ENCODE peak calls at places on chromosomes 1 and 21, in seven cellular contexts. B is HCT116, Y is SK-N-SH, A is GM12878, Q is K562, O is HepG2, R is H1. N is an unnamed sample.

GRCh38 chr1:3705341-3705950 is 46.8 kb upstream of the CCDC27 start:
- DNase-seq in B (no peak), Y (no peak), A (no peak), Q (no peak), O (no peak), R (no peak), N (no peak)

GRCh38 chr1:237324226-237324625 is 282.2 kb downstream of the RYR2 start:
- DNase-seq in B (no peak), Y (no peak), A (no peak), Q (no peak), O (no peak), R (no peak), N (no peak)

GRCh38 chr1:10528066-10529014 is 53.6 kb downstream of the PEX14 start:
- DNase-seq in B (peak), Y (no peak), A (no peak), Q (peak), O (no peak), R (no peak), N (peak)

GRCh38 chr1:54372978-54373377 is 33.2 kb downstream of the SSBP3 start:
- DNase-seq in B (no peak), Y (no peak), A (peak), Q (no peak), O (no peak), R (no peak), N (no peak)

GRCh38 chr1:119742193-119742592 is 26.5 kb downstream of the HMGCS2 start:
- DNase-seq in B (no peak), Y (no peak), A (no peak), Q (no peak), O (no peak), R (no peak), N (no peak)

GRCh38 chr1:89608627-89609338 is 24.1 kb upstream of the LRRC8C start:
- DNase-seq in B (no peak), Y (no peak), A (no peak), Q (no peak), O (no peak), R (no peak), N (no peak)

GRCh38 chr1:173097001-173097400 is 46.3 kb upstream of the TNFSF18 start:
- DNase-seq in B (no peak), Y (no peak), A (no peak), Q (no peak), O (no peak), R (no peak), N (no peak)

GRCh38 chr1:206557636-206558473 is 50.5 kb downstream of the RASSF5 start:
- DNase-seq in B (no peak), Y (peak), A (no peak), Q (peak), O (no peak), R (no peak), N (peak)

GRCh38 chr1:65255088-65256050 is 54.0 kb upstream of the DNAJC6 start:
- DNase-seq in B (no peak), Y (peak), A (no peak), Q (peak), O (no peak), R (peak), N (peak)

GRCh38 chr1:31787261-31787660 is 23.1 kb upstream of the ADGRB2 start:
- DNase-seq in B (no peak), Y (no peak), A (no peak), Q (no peak), O (no peak), R (no peak), N (no peak)

GRCh38 chr1:231727171-231727570 is 100.6 kb downstream of the DISC1 start:
- DNase-seq in B (no peak), Y (peak), A (no peak), Q (no peak), O (no peak), R (no peak), N (no peak)

GRCh38 chr1:199404191-199404590 is 623.3 kb upstream of the NR5A2 start:
- DNase-seq in B (no peak), Y (no peak), A (no peak), Q (no peak), O (no peak), R (no peak), N (no peak)

GRCh38 chr1:175208773-175209492 is 16.4 kb upstream of the KIAA0040 start:
- DNase-seq in B (no peak), Y (no peak), A (peak), Q (peak), O (no peak), R (no peak), N (no peak)

GRCh38 chr1:156154317-156154749 is 948 bp downstream of the SEMA4A start:
- DNase-seq in B (no peak), Y (no peak), A (peak), Q (no peak), O (no peak), R (no peak), N (no peak)

GRCh38 chr1:151891515-151891914 is 17.8 kb downstream of the THEM4 start:
- DNase-seq in B (no peak), Y (no peak), A (no peak), Q (peak), O (no peak), R (no peak), N (no peak)

GRCh38 chr1:8422439-8423133 is 104.7 kb downstream of the SLC45A1 start:
- DNase-seq in B (no peak), Y (peak), A (no peak), Q (peak), O (no peak), R (no peak), N (no peak)

GRCh38 chr1:221030121-221030649 is 150.9 kb downstream of the HLX start:
- DNase-seq in B (no peak), Y (peak), A (no peak), Q (no peak), O (no peak), R (no peak), N (no peak)

GRCh38 chr21:45539796-45540600 is 2.2 kb downstream of the SLC19A1 start:
- DNase-seq in B (no peak), Y (no peak), A (no peak), Q (no peak), O (no peak), R (peak), N (no peak)

GRCh38 chr1:245404952-245405351 is 250.2 kb downstream of the KIF26B start:
- DNase-seq in B (no peak), Y (peak), A (no peak), Q (no peak), O (no peak), R (no peak), N (no peak)

GRCh38 chr1:46302091-46303037 is 1.1 kb downstream of the LRRC41 start:
- DNase-seq in B (no peak), Y (peak), A (no peak), Q (peak), O (peak), R (peak), N (no peak)

GRCh38 chr1:227451062-227451461 is 112.3 kb upstream of the ZNF678 start:
- DNase-seq in B (no peak), Y (no peak), A (no peak), Q (no peak), O (no peak), R (no peak), N (no peak)
- TF ChIP-seq JUND in B (no peak), Y (no peak), A (no peak), Q (no peak), O (no peak), R (no peak), N (no peak)

GRCh38 chr1:219236933-219237610 is 63.4 kb downstream of the LYPLAL1 start:
- DNase-seq in B (no peak), Y (no peak), A (no peak), Q (no peak), O (peak), R (no peak), N (no peak)
- TF ChIP-seq JUND in B (no peak), Y (no peak), A (no peak), Q (no peak), O (no peak), R (no peak), N (no peak)

GRCh38 chr1:15063346-15063745 is 90.2 kb upstream of the TMEM51 start:
- DNase-seq in B (no peak), Y (no peak), A (no peak), Q (no peak), O (no peak), R (no peak), N (no peak)

GRCh38 chr1:15065291-15065690 is 88.3 kb upstream of the TMEM51 start:
- DNase-seq in B (no peak), Y (no peak), A (no peak), Q (no peak), O (no peak), R (no peak), N (no peak)

GRCh38 chr1:15063783-15064182 is 89.8 kb upstream of the TMEM51 start:
- DNase-seq in B (no peak), Y (no peak), A (no peak), Q (no peak), O (no peak), R (no peak), N (no peak)

GRCh38 chr1:15065736-15066135 is 87.8 kb upstream of the TMEM51 start:
- DNase-seq in B (no peak), Y (no peak), A (no peak), Q (no peak), O (no peak), R (no peak), N (no peak)

DNA sequence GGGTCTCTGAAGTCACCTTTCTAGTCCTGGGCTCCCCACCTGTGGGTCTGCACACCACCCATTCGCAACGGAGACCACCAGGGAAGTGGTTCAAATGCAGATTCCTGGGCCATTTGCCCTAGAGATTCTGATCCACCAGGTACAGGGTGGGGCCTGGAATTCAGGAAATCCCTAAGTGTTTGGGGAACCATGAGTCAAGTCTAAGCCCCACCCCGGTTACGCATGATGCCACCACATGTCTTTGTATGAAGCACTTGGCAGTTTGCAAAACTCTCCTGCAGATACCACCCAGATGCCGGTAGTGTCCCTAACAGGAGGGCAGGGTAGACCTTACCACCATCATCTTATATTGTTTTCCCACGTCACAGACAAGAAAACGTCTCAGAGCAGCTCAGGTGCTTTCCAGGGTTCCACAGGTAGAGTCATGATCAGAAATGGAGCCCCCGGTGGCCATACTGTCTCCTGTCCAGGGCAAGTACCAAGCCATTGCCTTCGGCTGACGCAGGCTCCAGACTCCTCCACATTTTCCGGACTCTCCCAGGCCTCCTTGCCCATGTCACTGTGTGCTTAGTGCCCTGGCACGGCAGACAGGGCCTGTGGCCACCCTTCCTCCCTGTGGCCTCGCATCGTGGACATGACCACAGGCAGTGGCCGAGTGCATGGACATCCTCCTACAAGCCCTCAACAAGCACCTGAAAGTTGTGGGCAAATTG is 89.2 kb upstream of the TMEM51 start:
- DNase-seq in B (no peak), Y (no peak), A (no peak), Q (no peak), O (no peak), R (no peak), N (no peak)
- TF ChIP-seq JUND in B (no peak), Y (no peak), A (no peak), Q (no peak), O (no peak), R (no peak), N (no peak)

DNA sequence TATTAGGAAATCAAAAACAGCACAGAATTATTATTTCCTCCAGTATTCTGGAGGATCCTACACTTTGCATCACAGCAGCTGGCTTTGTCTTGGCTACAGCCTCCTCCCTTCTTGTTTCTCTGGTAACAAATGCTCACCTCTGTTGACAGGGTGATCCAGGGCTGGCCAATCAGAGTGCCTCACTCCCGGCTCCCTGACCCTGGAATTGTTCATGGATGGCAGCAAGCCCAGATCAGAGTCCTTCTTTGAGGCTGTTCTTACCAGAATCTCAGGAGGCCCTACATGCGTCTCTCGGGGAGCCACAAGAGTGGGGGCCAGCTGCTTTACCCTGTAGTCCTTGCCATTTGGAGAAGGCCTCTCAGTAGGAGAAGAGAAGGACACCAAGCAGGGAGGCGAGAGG is 48.4 kb upstream of the IGSF5 start:
- DNase-seq in B (no peak), Y (no peak), A (no peak), Q (no peak), O (no peak), R (no peak), N (no peak)
- TF ChIP-seq JUND in B (no peak), Y (no peak), A (no peak), Q (no peak), O (no peak), R (no peak), N (no peak)

GRCh38 chr21:14866859-14867560 is 197.8 kb downstream of the NRIP1 start:
- DNase-seq in B (no peak), Y (no peak), A (no peak), Q (no peak), O (no peak), R (no peak), N (no peak)

GRCh38 chr21:14869984-14870840 is 194.6 kb downstream of the NRIP1 start:
- DNase-seq in B (no peak), Y (no peak), A (no peak), Q (no peak), O (no peak), R (no peak), N (peak)

GRCh38 chr21:14863745-14864210 is 201.0 kb downstream of the NRIP1 start:
- DNase-seq in B (no peak), Y (no peak), A (no peak), Q (peak), O (peak), R (no peak), N (no peak)

GRCh38 chr21:14862794-14863720 is 201.7 kb downstream of the NRIP1 start:
- DNase-seq in B (no peak), Y (no peak), A (no peak), Q (peak), O (peak), R (no peak), N (peak)

DNA sequence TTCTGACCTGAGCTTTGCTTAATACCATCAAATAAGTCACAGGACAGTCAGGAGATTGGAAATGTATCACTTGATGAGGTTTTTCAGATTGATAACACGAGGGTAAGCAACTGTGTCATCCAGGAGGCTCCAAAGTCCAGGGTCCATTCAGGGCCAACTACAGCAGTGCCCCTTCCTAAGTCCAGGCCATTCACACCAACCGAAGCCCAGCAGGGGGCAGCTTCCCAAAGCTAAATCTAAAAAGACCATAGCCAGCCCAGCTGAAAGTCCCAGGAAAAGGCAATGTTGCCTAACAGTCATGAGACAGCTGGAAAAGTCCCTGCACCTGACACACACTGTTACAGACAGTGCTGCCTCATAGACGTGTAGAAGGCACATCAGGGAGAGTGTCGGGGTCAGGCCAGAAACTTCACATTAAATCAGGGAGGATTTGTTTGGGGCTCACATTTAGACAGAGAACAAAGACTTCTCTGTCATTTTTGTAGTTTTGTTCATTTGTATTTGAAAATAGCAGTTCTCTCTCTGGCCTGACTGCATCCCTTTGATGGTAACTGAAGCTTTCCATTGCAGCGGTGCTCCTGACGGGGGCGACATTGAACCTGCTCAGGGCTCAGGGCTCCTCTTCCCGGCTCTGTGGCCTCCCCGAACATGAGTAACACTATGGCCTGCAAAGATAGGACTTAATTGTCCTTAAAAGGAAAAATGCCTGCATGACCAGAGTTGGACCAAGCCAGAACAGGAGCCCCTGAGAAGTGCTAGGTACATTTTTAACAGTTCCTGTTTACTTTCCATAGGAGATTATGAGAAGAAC is 200.4 kb downstream of the NRIP1 start:
- DNase-seq in B (no peak), Y (peak), A (no peak), Q (peak), O (peak), R (peak), N (no peak)
- TF ChIP-seq JUND in B (no peak), Y (no peak), A (no peak), Q (no peak), O (no peak), R (no peak), N (no peak)

GRCh38 chr1:101605878-101606277 is 369.1 kb downstream of the S1PR1 start:
- DNase-seq in B (no peak), Y (no peak), A (no peak), Q (no peak), O (no peak), R (no peak), N (no peak)
- TF ChIP-seq JUND in B (no peak), Y (no peak), A (no peak), Q (no peak), O (no peak), R (no peak), N (no peak)

DNA sequence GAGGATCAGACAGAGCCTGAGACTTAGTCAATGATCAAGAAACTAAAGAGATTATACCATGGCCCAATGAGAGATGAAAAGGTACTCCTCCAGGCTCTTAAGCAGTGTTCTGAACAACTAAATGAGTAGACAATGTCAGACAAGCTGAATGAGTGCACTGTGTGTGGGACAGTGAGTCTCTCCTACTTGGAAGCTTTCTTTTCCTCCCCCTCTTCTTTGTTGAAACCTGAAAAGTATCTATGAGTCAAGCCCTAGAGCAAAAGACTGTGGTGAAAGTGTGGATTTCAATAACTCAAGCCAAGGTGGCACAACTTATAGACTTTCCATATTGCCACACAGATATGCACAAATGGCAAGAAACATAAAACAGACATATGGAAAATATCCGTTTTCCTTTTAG is 96.8 kb downstream of the LMX1A start:
- DNase-seq in B (no peak), Y (no peak), A (no peak), Q (no peak), O (no peak), R (no peak), N (no peak)
- TF ChIP-seq JUND in B (no peak), Y (no peak), A (no peak), Q (no peak), O (no peak), R (no peak), N (no peak)

GRCh38 chr1:16076003-16076870 is 2.8 kb upstream of the FAM131C start:
- DNase-seq in B (peak), Y (no peak), A (no peak), Q (peak), O (no peak), R (no peak), N (no peak)
- TF ChIP-seq JUND in B (no peak), Y (no peak), A (no peak), Q (peak), O (no peak), R (no peak), N (no peak)

GRCh38 chr1:22142315-22143064 is 407 bp downstream of the WNT4 start:
- DNase-seq in B (no peak), Y (peak), A (no peak), Q (peak), O (no peak), R (peak), N (peak)

GRCh38 chr1:22143065-22143514 is at the start of gene WNT4:
- DNase-seq in B (no peak), Y (peak), A (no peak), Q (peak), O (no peak), R (peak), N (peak)

GRCh38 chr1:22141493-22141892 is 1.4 kb downstream of the WNT4 start:
- DNase-seq in B (no peak), Y (no peak), A (no peak), Q (no peak), O (no peak), R (no peak), N (no peak)

GRCh38 chr1:22141948-22142314 is 966 bp downstream of the WNT4 start:
- DNase-seq in B (no peak), Y (peak), A (no peak), Q (no peak), O (no peak), R (no peak), N (no peak)

GRCh38 chr1:22143586-22144033 is 713 bp upstream of the WNT4 start:
- DNase-seq in B (no peak), Y (no peak), A (no peak), Q (no peak), O (no peak), R (no peak), N (peak)
- TF ChIP-seq JUND in B (no peak), Y (no peak), A (no peak), Q (no peak), O (no peak), R (no peak), N (no peak)

GRCh38 chr1:58441699-58442098 is 104.8 kb downstream of the OMA1 start:
- DNase-seq in B (no peak), Y (no peak), A (no peak), Q (no peak), O (no peak), R (no peak), N (no peak)

GRCh38 chr1:58446368-58446767 is 100.2 kb downstream of the OMA1 start:
- DNase-seq in B (no peak), Y (no peak), A (no peak), Q (no peak), O (peak), R (no peak), N (no peak)

GRCh38 chr1:58447047-58447446 is 99.5 kb downstream of the OMA1 start:
- DNase-seq in B (no peak), Y (no peak), A (no peak), Q (no peak), O (no peak), R (no peak), N (no peak)

GRCh38 chr1:58442114-58442513 is 104.4 kb downstream of the OMA1 start:
- DNase-seq in B (no peak), Y (peak), A (no peak), Q (no peak), O (no peak), R (no peak), N (no peak)

DNA sequence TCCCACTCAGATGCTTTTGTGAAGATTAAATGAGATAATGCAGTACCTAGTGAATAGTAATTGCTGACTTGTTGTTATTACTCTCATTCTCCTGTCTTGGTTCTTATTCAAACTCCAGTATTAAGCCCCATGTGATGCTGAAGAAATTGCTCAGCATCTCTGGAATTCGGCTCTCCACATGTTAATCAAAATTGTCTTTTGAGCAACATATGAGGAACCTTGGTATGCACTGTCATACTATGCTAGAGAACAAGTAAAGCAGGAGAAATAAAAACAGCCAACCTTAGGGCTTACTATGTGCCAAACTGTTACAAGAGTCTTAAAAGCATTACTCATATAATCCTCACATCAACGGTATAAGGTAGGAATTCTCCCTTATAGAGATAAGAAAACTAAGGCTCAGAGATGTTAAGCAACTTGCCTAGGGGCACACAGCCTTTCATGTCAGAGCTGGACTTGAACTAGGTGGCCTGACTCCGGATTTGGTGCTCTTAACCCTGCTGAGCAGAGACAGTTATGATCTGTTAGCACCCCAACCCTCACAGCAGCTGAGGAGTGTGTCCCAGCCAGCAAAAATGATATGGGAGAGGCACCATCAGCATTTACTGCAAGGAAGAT is 102.4 kb downstream of the OMA1 start:
- DNase-seq in B (no peak), Y (no peak), A (no peak), Q (no peak), O (no peak), R (no peak), N (no peak)
- TF ChIP-seq JUND in B (no peak), Y (no peak), A (no peak), Q (no peak), O (no peak), R (no peak), N (no peak)